ENCODE peak calls at places on chromosomes 16 and 17, in ten cellular contexts. I, J, X, B, S, A, G, Q, K and Y are unnamed samples.

GRCh38 chr17:48609754-48610281 is 999 bp downstream of the HOXB7 start:
- DNase-seq in J (peak), Q (no peak), X (no peak), A (no peak), K (no peak), G (no peak), S (no peak), B (no peak), I (no peak), Y (no peak)

GRCh38 chr16:87860553-87861299 is 8.6 kb downstream of the SLC7A5 start:
- DNase-seq in B (no peak), K (no peak), X (peak), G (peak), A (no peak), S (no peak), I (peak), J (no peak), Q (peak), Y (no peak)

GRCh38 chr17:12180644-12181261 is 160.1 kb downstream of the MAP2K4 start:
- DNase-seq in G (peak), A (peak), K (no peak), I (peak), B (no peak), S (no peak), J (no peak), Q (peak), X (peak), Y (no peak)

GRCh38 chr16:48008011-48008410 is 147.8 kb downstream of the ABCC12 start:
- DNase-seq in Q (no peak), G (no peak), J (no peak), X (no peak), B (no peak), K (no peak), A (no peak), I (no peak), S (no peak), Y (no peak)

GRCh38 chr16:10625595-10626357 is 45.4 kb upstream of the EMP2 start:
- DNase-seq in A (no peak), K (no peak), G (peak), J (no peak), X (no peak), S (no peak), Q (no peak), I (no peak), B (no peak), Y (no peak)

GRCh38 chr17:81029859-81030258 is 5.1 kb upstream of the BAIAP2 start:
- DNase-seq in S (no peak), I (no peak), B (no peak), K (no peak), Q (no peak), X (no peak), G (no peak), J (no peak), A (no peak), Y (no peak)

GRCh38 chr16:53209489-53209888 is 154.7 kb downstream of the CHD9 start:
- DNase-seq in G (no peak), S (no peak), K (no peak), A (no peak), J (no peak), I (no peak), Q (peak), X (no peak), B (no peak), Y (no peak)

GRCh38 chr17:77572065-77572601 is 386.4 kb upstream of the TNRC6C start:
- DNase-seq in G (no peak), B (no peak), Q (no peak), J (no peak), K (no peak), I (no peak), A (no peak), S (no peak), X (no peak), Y (no peak)

GRCh38 chr16:63442246-63442645 is 1406.0 kb upstream of the CDH8 start:
- DNase-seq in G (no peak), S (no peak), A (no peak), B (no peak), K (no peak), J (no peak), I (no peak), Q (no peak), X (no peak), Y (no peak)

GRCh38 chr16:81910366-81910885 is 100.8 kb downstream of the SDR42E1 start:
- DNase-seq in I (no peak), X (no peak), A (no peak), Q (no peak), J (no peak), G (no peak), S (no peak), B (no peak), K (no peak), Y (no peak)

GRCh38 chr17:64103751-64104364 is 26.1 kb downstream of the ERN1 start:
- DNase-seq in S (no peak), I (peak), J (no peak), A (no peak), G (peak), X (peak), B (no peak), K (no peak), Q (peak), Y (no peak)

GRCh38 chr17:83101805-83102480 is 22.5 kb downstream of the METRNL start:
- DNase-seq in Q (no peak), A (no peak), B (no peak), I (no peak), J (no peak), S (no peak), X (no peak), K (peak), G (no peak), Y (no peak)

GRCh38 chr17:16328997-16329396 is 24.3 kb downstream of the CENPV start:
- DNase-seq in J (peak), G (no peak), B (no peak), K (no peak), S (no peak), I (no peak), Q (no peak), A (no peak), X (no peak), Y (no peak)

GRCh38 chr16:23079683-23080221 is 69.5 kb downstream of the USP31 start:
- DNase-seq in A (no peak), K (no peak), I (no peak), S (no peak), B (no peak), J (no peak), Q (no peak), G (no peak), X (no peak), Y (no peak)

GRCh38 chr16:27460663-27461482 is 58.9 kb downstream of the IL21R start:
- DNase-seq in K (no peak), J (no peak), Q (no peak), I (no peak), X (no peak), B (no peak), S (no peak), G (no peak), A (no peak), Y (no peak)

GRCh38 chr17:32503251-32504165 is 16.7 kb downstream of the CDK5R1 start:
- DNase-seq in X (peak), B (peak), I (no peak), S (no peak), G (no peak), Q (no peak), A (no peak), J (no peak), K (no peak), Y (no peak)

GRCh38 chr17:44906010-44906646 is 6.9 kb upstream of the EFTUD2 start:
- DNase-seq in K (no peak), I (peak), Q (peak), X (peak), B (no peak), S (no peak), J (no peak), A (peak), G (peak), Y (no peak)

GRCh38 chr17:76027159-76027839 is at the start of gene EVPL:
- DNase-seq in A (no peak), I (no peak), J (no peak), Q (peak), S (peak), K (no peak), G (no peak), X (no peak), B (no peak), Y (no peak)

GRCh38 chr17:4463818-4464501 is 30.2 kb downstream of the SPNS3 start:
- DNase-seq in K (no peak), J (peak), G (no peak), A (no peak), X (no peak), I (no peak), S (no peak), B (no peak), Q (no peak), Y (no peak)

GRCh38 chr17:63697341-63698286 is 2.3 kb downstream of the LIMD2 start:
- DNase-seq in S (no peak), K (peak), I (peak), X (peak), A (no peak), Q (peak), B (peak), G (peak), J (no peak), Y (no peak)